ENCODE peak calls at places on chromosomes 13 and 19, in six cellular contexts. G, O, U, S, V and H are unnamed samples.

GRCh38 chr19:17078038-17078919 is 2.7 kb downstream of the MYO9B start:
- DNase-seq in S (no peak), V (no peak), G (no peak), O (no peak), U (no peak), H (peak; percentile 42)

GRCh38 chr19:32749361-32749760 is 29.8 kb downstream of the TDRD12 start:
- DNase-seq in U (no peak), V (no peak), O (no peak), G (no peak), S (no peak), H (no peak)

GRCh38 chr13:51832471-51833152 is 12.4 kb downstream of the TMEM272 start:
- DNase-seq in V (peak; percentile 28), G (peak; percentile 62), U (peak; percentile 72), S (no peak), O (peak; percentile 55), H (no peak)

GRCh38 chr13:72431981-72432617 is 295.3 kb downstream of the MZT1 start:
- DNase-seq in S (no peak), O (no peak), G (no peak), U (peak; percentile 3), V (no peak), H (peak; percentile 21)

GRCh38 chr19:31113250-31113685 is 236.0 kb downstream of the TSHZ3 start:
- DNase-seq in S (no peak), O (no peak), U (no peak), V (no peak), G (no peak), H (peak; percentile 27)

GRCh38 chr19:4878491-4878968 is 11.1 kb upstream of the PLIN3 start:
- DNase-seq in U (no peak), O (no peak), V (no peak), G (peak; percentile 45), S (no peak), H (no peak)

GRCh38 chr19:8206147-8207087 is 2.8 kb upstream of the CERS4 start:
- DNase-seq in V (no peak), U (no peak), S (peak; percentile 86), G (no peak), O (no peak), H (no peak)

GRCh38 chr13:83503424-83503823 is 378.9 kb downstream of the SLITRK1 start:
- DNase-seq in O (peak; percentile 47), S (no peak), V (no peak), U (peak; percentile 16), G (no peak), H (peak; percentile 67)

GRCh38 chr13:48730971-48731658 is 77.4 kb downstream of the CYSLTR2 start:
- DNase-seq in O (peak; percentile 83), U (peak; percentile 35), V (no peak), S (no peak), G (no peak), H (peak; percentile 85)

GRCh38 chr13:70183041-70183440 is 74.8 kb upstream of the KLHL1 start:
- DNase-seq in V (no peak), S (no peak), O (no peak), U (no peak), G (no peak), H (peak; percentile 81)

GRCh38 chr19:30855475-30855874 is 483.3 kb downstream of the ZNF536 start:
- DNase-seq in O (no peak), V (no peak), U (no peak), G (no peak), S (no peak), H (no peak)

GRCh38 chr19:14530505-14530904 is 1.1 kb downstream of the TECR start:
- DNase-seq in S (no peak), G (no peak), O (no peak), U (no peak), V (no peak), H (no peak)

GRCh38 chr13:67156718-67157049 is 73.5 kb downstream of the PCDH9 start:
- DNase-seq in O (no peak), G (no peak), V (no peak), U (no peak), S (no peak), H (no peak)

GRCh38 chr13:40340368-40341085 is 325.9 kb downstream of the FOXO1 start:
- DNase-seq in O (peak; percentile 47), S (no peak), G (no peak), U (no peak), V (no peak), H (peak; percentile 27)

GRCh38 chr13:74226791-74227475 is 92.7 kb upstream of the KLF12 start:
- DNase-seq in O (no peak), U (no peak), S (no peak), G (no peak), V (no peak), H (peak; percentile 61)

GRCh38 chr13:102400619-102401125 is 1.2 kb downstream of the FGF14 start:
- DNase-seq in U (peak; percentile 57), V (no peak), O (no peak), G (no peak), S (peak; percentile 62), H (no peak)